ENCODE peak calls at places on chromosomes 11 and 22, in six cellular contexts. L, H, E, G, D and U are unnamed samples.

GRCh38 chr11:85307381-85307780 is 319.8 kb downstream of the DLG2 start:
- DNase-seq in G (peak), L (no peak), E (no peak), H (no peak), D (no peak), U (no peak)

GRCh38 chr11:121687961-121688566 is 235.3 kb upstream of the SORL1-AS1 start:
- DNase-seq in G (peak), D (no peak), H (no peak), E (no peak), L (no peak), U (no peak)

GRCh38 chr11:5737672-5738071 is 1.4 kb downstream of the OR56B1 start:
- DNase-seq in G (no peak), D (no peak), L (no peak), H (no peak), E (no peak), U (no peak)

GRCh38 chr22:19641983-19642451 is 72.3 kb upstream of the SEPTIN5 start:
- DNase-seq in H (no peak), L (no peak), D (no peak), G (no peak), E (no peak), U (no peak)

GRCh38 chr22:21857501-21857914 is 9.9 kb downstream of the MAPK1 start:
- DNase-seq in L (no peak), E (no peak), D (no peak), H (no peak), G (no peak), U (no peak)

GRCh38 chr22:24440718-24441405 is 13.5 kb downstream of the ADORA2A start:
- DNase-seq in L (no peak), D (no peak), G (no peak), E (no peak), H (no peak), U (no peak)

GRCh38 chr11:57485217-57486007 is 25.1 kb downstream of the RTN4RL2 start:
- DNase-seq in D (no peak), G (no peak), H (no peak), L (no peak), E (no peak), U (no peak)

GRCh38 chr11:986270-986951 is 50.1 kb downstream of the MUC6 start:
- DNase-seq in D (no peak), G (no peak), L (no peak), H (no peak), E (no peak), U (no peak)

GRCh38 chr11:27013741-27014415 is 20.0 kb downstream of the FIBIN start:
- DNase-seq in L (no peak), D (no peak), E (no peak), H (no peak), G (no peak), U (no peak)

GRCh38 chr22:36471341-36471821 is 10.1 kb downstream of the TXN2 start:
- DNase-seq in L (no peak), G (peak), H (no peak), E (no peak), D (no peak), U (no peak)

GRCh38 chr22:33906475-33906874 is 13.8 kb downstream of the LARGE1 start:
- DNase-seq in H (no peak), E (no peak), G (no peak), D (no peak), L (no peak), U (no peak)

GRCh38 chr11:8934735-8935478 is 2.2 kb upstream of the C11orf16 start:
- DNase-seq in L (no peak), E (no peak), H (no peak), D (no peak), G (peak), U (no peak)

GRCh38 chr11:9950462-9950861 is 286.6 kb downstream of the SWAP70 start:
- DNase-seq in G (no peak), H (no peak), L (no peak), E (no peak), D (no peak), U (no peak)

GRCh38 chr11:96207459-96208449 is 135.2 kb downstream of the MAML2 start:
- DNase-seq in G (no peak), E (no peak), H (no peak), D (peak), L (no peak), U (no peak)

GRCh38 chr11:110373061-110373702 is 56.6 kb upstream of the FDX1 start:
- DNase-seq in D (no peak), E (no peak), G (no peak), L (no peak), H (no peak), U (no peak)

GRCh38 chr22:33542722-33543121 is 377.6 kb downstream of the LARGE1 start:
- DNase-seq in G (no peak), D (no peak), H (no peak), E (no peak), L (no peak), U (no peak)

GRCh38 chr22:46417268-46417580 is 81.7 kb downstream of the TRMU start:
- DNase-seq in G (no peak), D (no peak), H (no peak), E (no peak), L (no peak), U (no peak)

GRCh38 chr22:26428515-26429457 is at the start of gene ASPHD2:
- DNase-seq in L (peak), H (peak), D (peak), G (peak), E (peak), U (peak)